ENCODE peak calls at places on chromosome 17, in eight cellular contexts. C, P, J, I, H, B, N and Q are unnamed samples.

GRCh38 chr17:5509482-5509881 is 23.1 kb downstream of the MIS12 start:
- DNase-seq in B (no peak), C (no peak), J (no peak), P (no peak), H (no peak), N (peak; percentile 48), I (no peak), Q (no peak)

GRCh38 chr17:40502716-40503115 is 1.3 kb upstream of the TNS4 start:
- DNase-seq in C (peak; percentile 38), B (no peak), H (no peak), P (no peak), J (no peak), I (no peak), N (no peak), Q (no peak)

GRCh38 chr17:56752263-56752662 is 81.5 kb downstream of the C17orf67 start:
- DNase-seq in J (no peak), N (no peak), H (no peak), I (no peak), B (no peak), C (no peak), P (no peak), Q (no peak)

GRCh38 chr17:17387017-17387416 is 83.8 kb downstream of the NT5M start:
- DNase-seq in J (peak; percentile 14), P (no peak), N (no peak), B (no peak), H (no peak), C (peak; percentile 42), I (no peak), Q (no peak)

GRCh38 chr17:57623620-57624019 is 121.5 kb downstream of the CCDC182 start:
- DNase-seq in N (no peak), I (no peak), B (no peak), J (no peak), C (no peak), P (no peak), H (no peak), Q (no peak)

GRCh38 chr17:29219378-29220047 is 27.1 kb upstream of the CRYBA1 start:
- DNase-seq in N (peak; percentile 89), J (no peak), H (peak; percentile 64), C (peak; percentile 97), I (peak; percentile 88), B (peak; percentile 81), P (peak; percentile 55), Q (peak; percentile 79)

GRCh38 chr17:60968266-60968665 is 290.6 kb downstream of the BCAS3 start:
- DNase-seq in P (no peak), I (no peak), B (no peak), J (no peak), N (no peak), C (no peak), H (no peak), Q (no peak)

GRCh38 chr17:7686221-7687071 is 844 bp downstream of the TP53 start:
- DNase-seq in P (peak; percentile 69), B (peak; percentile 88), N (peak; percentile 88), I (peak; percentile 72), J (peak; percentile 79), H (peak; percentile 91), C (peak; percentile 93), Q (no peak)

GRCh38 chr17:2030779-2031163 is 818 bp downstream of the DPH1 start:
- DNase-seq in C (peak; percentile 93), P (no peak), J (no peak), H (no peak), B (no peak), I (no peak), N (no peak), Q (no peak)

GRCh38 chr17:65988451-65988850 is 203.5 kb downstream of the CEP112 start:
- DNase-seq in H (no peak), J (no peak), N (no peak), P (no peak), C (no peak), I (no peak), B (no peak), Q (no peak)

GRCh38 chr17:35345926-35346771 is 27.3 kb downstream of the SLFN11 start:
- DNase-seq in B (peak; percentile 66), P (no peak), H (peak; percentile 27), I (peak; percentile 66), N (peak; percentile 38), J (no peak), C (peak; percentile 80), Q (peak; percentile 69)

GRCh38 chr17:1031711-1032110 is 34.8 kb downstream of the TIMM22 start:
- DNase-seq in I (peak; percentile 60), C (peak; percentile 91), P (no peak), N (peak; percentile 59), H (no peak), B (no peak), J (no peak), Q (peak; percentile 59)

GRCh38 chr17:35286120-35286781 is 43.4 kb downstream of the SLFN5 start:
- DNase-seq in B (peak; percentile 35), P (peak; percentile 17), J (no peak), N (peak; percentile 24), I (no peak), H (peak; percentile 54), C (no peak), Q (no peak)

GRCh38 chr17:37079735-37080134 is 131.0 kb downstream of the AATF start:
- DNase-seq in J (no peak), C (no peak), N (peak; percentile 76), H (no peak), P (no peak), B (no peak), I (no peak), Q (peak; percentile 76)

GRCh38 chr17:35695613-35696012 is 35.8 kb upstream of the RASL10B start:
- DNase-seq in B (no peak), J (no peak), H (no peak), C (no peak), I (no peak), N (no peak), P (no peak), Q (no peak)

GRCh38 chr17:6402258-6402657 is 32.7 kb downstream of the AIPL1 start:
- DNase-seq in I (no peak), C (no peak), P (no peak), J (no peak), H (no peak), N (no peak), B (no peak), Q (no peak)

GRCh38 chr17:16989953-16990860 is 18.3 kb upstream of the TNFRSF13B start:
- DNase-seq in I (peak; percentile 74), N (no peak), P (no peak), B (no peak), H (no peak), J (no peak), C (peak; percentile 61), Q (no peak)

GRCh38 chr17:11557727-11558452 is 40.4 kb upstream of the DNAH9 start:
- DNase-seq in I (no peak), C (no peak), N (no peak), B (no peak), J (no peak), H (no peak), P (no peak), Q (no peak)

GRCh38 chr17:83116783-83117555 is 37.6 kb downstream of the METRNL start:
- DNase-seq in P (no peak), H (no peak), J (no peak), B (no peak), I (no peak), C (no peak), N (no peak), Q (no peak)

GRCh38 chr17:21286066-21286770 is 1.7 kb downstream of the MAP2K3 start:
- DNase-seq in J (no peak), I (peak; percentile 92), N (peak; percentile 99), H (no peak), C (no peak), B (no peak), P (no peak), Q (peak; percentile 98)

GRCh38 chr17:43723697-43724359 is 34.8 kb downstream of the SOST start:
- DNase-seq in C (no peak), H (no peak), N (peak; percentile 72), I (peak; percentile 90), J (no peak), P (no peak), B (no peak), Q (peak; percentile 88)

GRCh38 chr17:79589669-79590270 is 21.1 kb downstream of the RBFOX3 start:
- DNase-seq in B (no peak), P (no peak), N (no peak), J (no peak), C (no peak), H (no peak), I (no peak), Q (no peak)

GRCh38 chr17:76548378-76549214 is 8.8 kb downstream of the PRCD start:
- DNase-seq in P (no peak), N (no peak), H (no peak), C (peak; percentile 51), I (no peak), B (no peak), J (no peak), Q (no peak)

GRCh38 chr17:50542795-50543774 is 3.9 kb upstream of the SPATA20 start:
- DNase-seq in B (no peak), C (peak; percentile 60), J (no peak), I (no peak), N (no peak), H (no peak), P (no peak), Q (no peak)

GRCh38 chr17:42695500-42695899 is 13.2 kb downstream of the CNTNAP1 start:
- DNase-seq in J (no peak), P (no peak), I (no peak), C (no peak), H (no peak), N (no peak), B (no peak), Q (no peak)

GRCh38 chr17:20979792-20980083 is 63.1 kb downstream of the USP22 start:
- DNase-seq in I (no peak), N (no peak), C (no peak), B (no peak), P (no peak), H (no peak), J (no peak), Q (no peak)

GRCh38 chr17:52064791-52065211 is 93.7 kb downstream of the CA10 start:
- DNase-seq in H (no peak), I (no peak), C (no peak), N (no peak), P (no peak), J (no peak), B (no peak), Q (no peak)

GRCh38 chr17:78671607-78672404 is 94.6 kb upstream of the DNAH17 start:
- DNase-seq in H (no peak), C (peak; percentile 28), N (no peak), P (no peak), I (no peak), B (no peak), J (no peak), Q (no peak)

GRCh38 chr17:17151541-17151940 is 54.6 kb downstream of the PLD6 start:
- DNase-seq in B (no peak), N (no peak), H (no peak), C (no peak), J (no peak), I (peak; percentile 32), P (no peak), Q (peak; percentile 8)

GRCh38 chr17:78013683-78014467 is 55.4 kb downstream of the TNRC6C start:
- DNase-seq in H (peak; percentile 55), B (peak; percentile 74), N (peak; percentile 88), P (peak; percentile 40), C (peak; percentile 83), I (peak; percentile 70), J (peak; percentile 27), Q (peak; percentile 77)

GRCh38 chr17:17636456-17636855 is 44.8 kb upstream of the RAI1 start:
- DNase-seq in P (no peak), N (peak; percentile 6), I (no peak), C (no peak), J (no peak), B (no peak), H (no peak), Q (peak; percentile 52)

GRCh38 chr17:68172461-68172954 is 75.3 kb upstream of the AMZ2 start:
- DNase-seq in C (peak; percentile 95), I (peak; percentile 43), P (peak; percentile 71), J (no peak), H (peak; percentile 61), N (peak; percentile 71), B (peak; percentile 83), Q (peak; percentile 49)

GRCh38 chr17:50272711-50273653 is 1.3 kb upstream of the TMEM92 start:
- DNase-seq in P (peak; percentile 19), C (peak; percentile 96), J (no peak), N (peak; percentile 64), B (peak; percentile 55), I (peak; percentile 64), H (peak; percentile 60), Q (peak; percentile 52)

GRCh38 chr17:10527419-10527818 is 9.1 kb upstream of the MYH1 start:
- DNase-seq in J (no peak), N (no peak), B (no peak), C (no peak), I (no peak), P (no peak), H (no peak), Q (no peak)